ENCODE peak calls at places on chromosomes 11 and 22, in four cellular contexts. Z is foreskin fibroblast, A is WTC11, D is neural crest cell. Q is an unnamed sample.

GRCh38 chr11:76724162-76724768 is 53.7 kb upstream of the LRRC32 start:
- DNase-seq in Z (no peak), A (peak), D (peak), Q (peak)

GRCh38 chr11:69373251-69373635 is 79.3 kb downstream of the MYEOV start:
- DNase-seq in D (no peak), Z (no peak), A (no peak), Q (no peak)

GRCh38 chr11:114202011-114202609 is 94.1 kb upstream of the NNMT start:
- DNase-seq in Z (no peak), D (no peak), A (no peak), Q (no peak)

GRCh38 chr11:105937331-105937730 is 84.7 kb downstream of the MSANTD4 start:
- DNase-seq in A (no peak), D (no peak), Z (peak), Q (no peak)

GRCh38 chr11:298406-299065 is 790 bp downstream of the IFITM5 start:
- DNase-seq in Z (no peak), D (no peak), A (peak), Q (no peak)

GRCh38 chr11:65185869-65186341 is 4.2 kb downstream of the CAPN1 start:
- DNase-seq in D (no peak), A (peak), Z (no peak), Q (no peak)

GRCh38 chr11:65773784-65774411 is 6.9 kb downstream of the AP5B1 start:
- DNase-seq in D (no peak), A (no peak), Z (no peak), Q (no peak)

GRCh38 chr11:71153005-71153395 is 99.4 kb downstream of the SHANK2 start:
- DNase-seq in Z (peak), D (no peak), A (peak), Q (peak)

GRCh38 chr11:128424271-128424709 is 163.1 kb downstream of the ETS1 start:
- DNase-seq in D (no peak), Z (no peak), A (no peak), Q (peak)

GRCh38 chr11:88475991-88476418 is 138.5 kb upstream of the CTSC start:
- DNase-seq in Z (peak), A (no peak), D (no peak), Q (no peak)

GRCh38 chr11:124800226-124800929 is at the start of gene MSANTD2:
- DNase-seq in A (peak), D (peak), Z (peak), Q (peak)

GRCh38 chr11:71140206-71140919 is 112.0 kb downstream of the SHANK2 start:
- DNase-seq in D (no peak), Z (no peak), A (no peak), Q (no peak)

GRCh38 chr22:45317551-45318167 is 7.9 kb downstream of the FAM118A start:
- DNase-seq in D (no peak), A (peak), Z (no peak), Q (no peak)

GRCh38 chr11:13949876-13950275 is 12.6 kb upstream of the SPON1 start:
- DNase-seq in A (no peak), Z (no peak), D (no peak), Q (no peak)

GRCh38 chr11:9313648-9314290 is 624 bp downstream of the TMEM41B start:
- DNase-seq in D (no peak), A (no peak), Z (no peak), Q (no peak)

GRCh38 chr11:101444164-101444563 is 139.6 kb downstream of the TRPC6 start:
- DNase-seq in D (no peak), Z (no peak), A (no peak), Q (no peak)

GRCh38 chr11:134341805-134342571 is 10.2 kb downstream of the GLB1L2 start:
- DNase-seq in Z (no peak), A (no peak), D (no peak), Q (no peak)

GRCh38 chr11:130533113-130533803 is 84.8 kb downstream of the ADAMTS15 start:
- DNase-seq in D (no peak), A (no peak), Z (no peak), Q (no peak)

GRCh38 chr11:121613724-121614123 is 161.0 kb upstream of the SORL1-AS1 start:
- DNase-seq in D (no peak), A (no peak), Z (no peak), Q (no peak)

GRCh38 chr11:61528114-61528513 is 19.6 kb downstream of the LRRC10B start:
- DNase-seq in Z (no peak), D (no peak), A (no peak), Q (no peak)

DNA sequence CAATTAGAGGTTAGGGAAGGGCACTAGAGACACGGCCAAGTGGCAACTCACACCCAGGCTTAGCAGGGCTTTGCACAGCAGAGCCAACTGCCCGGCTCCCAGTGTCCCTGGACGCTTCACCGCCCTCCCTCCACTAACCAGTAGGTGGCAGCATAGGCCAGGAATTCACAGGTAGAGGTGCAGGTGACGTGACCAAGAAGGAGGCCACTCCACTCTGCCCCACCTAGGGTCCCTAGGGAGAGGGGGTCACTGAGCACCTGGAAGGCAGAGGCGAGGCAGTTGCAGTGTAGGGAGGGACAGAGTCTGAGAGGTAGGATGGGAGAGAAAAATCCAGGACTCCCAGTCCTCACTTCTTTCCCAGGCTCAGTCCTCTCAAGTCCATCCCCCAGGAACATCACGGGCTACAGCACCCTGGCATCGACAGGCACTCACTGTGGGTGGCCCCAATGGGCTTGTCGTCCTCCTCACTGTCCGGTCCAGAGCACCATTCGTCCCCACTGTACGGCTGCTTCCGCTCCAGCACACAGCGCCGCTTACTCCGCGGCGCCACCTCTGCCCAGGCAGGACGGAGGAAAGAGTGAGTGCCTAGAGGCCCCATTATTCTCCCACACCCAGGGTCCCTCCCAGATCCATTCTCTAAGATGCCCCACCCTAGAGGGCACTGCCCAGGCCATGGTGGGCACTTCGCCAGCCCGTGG is 18.5 kb downstream of the BCL9L start:
- DNase-seq in D (peak), Z (no peak), A (peak), Q (peak)
- TF ChIP-seq CTCF in D (peak), Z (peak), A (peak), Q (peak)

GRCh38 chr11:119980431-119980830 is 157.5 kb downstream of the TRIM29 start:
- DNase-seq in A (no peak), D (no peak), Z (no peak), Q (no peak)

GRCh38 chr11:119985551-119985950 is 152.4 kb downstream of the TRIM29 start:
- DNase-seq in Z (no peak), D (no peak), A (no peak), Q (no peak)

GRCh38 chr11:119982517-119983239 is 155.2 kb downstream of the TRIM29 start:
- DNase-seq in D (no peak), A (no peak), Z (no peak), Q (no peak)

GRCh38 chr11:119983816-119984215 is 154.1 kb downstream of the TRIM29 start:
- DNase-seq in D (no peak), A (no peak), Z (no peak), Q (no peak)

DNA sequence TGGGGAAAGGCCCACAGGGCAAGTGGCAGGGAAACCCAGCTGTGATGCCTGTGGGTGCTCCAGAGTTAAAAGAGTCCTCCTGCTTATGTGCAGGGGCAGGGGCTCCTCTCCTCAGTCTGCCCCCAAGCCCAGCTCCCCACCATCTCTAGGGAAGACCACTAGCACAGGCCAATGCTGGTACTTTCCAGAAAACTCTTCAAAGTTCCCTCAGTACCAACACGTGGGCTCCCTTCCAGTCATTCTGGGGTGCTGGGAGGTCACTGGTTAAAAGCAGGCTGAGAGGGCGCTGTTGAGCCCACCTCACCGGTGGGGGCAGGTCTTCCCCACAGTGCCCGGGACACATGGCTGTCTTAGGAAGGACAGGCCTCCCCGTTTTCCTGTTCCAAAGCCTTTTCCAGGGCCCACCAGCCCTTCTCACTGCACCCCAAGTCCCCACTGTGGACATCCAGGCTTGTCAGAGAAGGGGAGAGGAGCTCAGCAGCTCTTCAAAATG is 154.6 kb downstream of the TRIM29 start:
- DNase-seq in A (peak), D (no peak), Z (no peak), Q (no peak)
- TF ChIP-seq CTCF in A (peak), D (no peak), Z (no peak), Q (no peak)

DNA sequence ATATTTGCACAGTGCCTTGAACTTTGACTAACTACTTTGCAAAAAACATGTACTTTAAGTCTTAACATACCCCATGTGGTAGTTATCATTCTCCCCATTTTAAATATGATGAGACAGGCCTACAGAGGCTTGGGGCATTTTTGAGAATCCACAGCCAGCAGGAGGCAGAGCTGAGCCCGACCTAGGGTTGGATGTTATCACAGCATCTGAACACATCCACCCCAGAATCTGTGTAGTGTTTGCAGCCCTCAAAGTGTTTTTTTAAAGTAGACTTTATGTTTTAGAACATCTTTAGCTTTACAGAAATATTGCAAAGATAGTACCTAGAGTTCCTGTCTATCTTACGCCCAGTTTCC is 17.6 kb downstream of the OTOG start:
- DNase-seq in D (no peak), Z (no peak), A (peak), Q (no peak)
- TF ChIP-seq CTCF in D (peak), Z (no peak), A (no peak), Q (peak)

GRCh38 chr11:110467556-110467955 is 37.8 kb downstream of the FDX1 start:
- DNase-seq in D (no peak), A (no peak), Z (no peak), Q (no peak)

GRCh38 chr11:110469101-110469500 is 39.4 kb downstream of the FDX1 start:
- DNase-seq in Z (no peak), D (no peak), A (no peak), Q (no peak)

GRCh38 chr11:110468095-110468494 is 38.3 kb downstream of the FDX1 start:
- DNase-seq in A (no peak), D (no peak), Z (no peak), Q (no peak)

GRCh38 chr11:110463153-110463552 is 33.4 kb downstream of the FDX1 start:
- DNase-seq in Z (peak), D (peak), A (peak), Q (peak)
- TF ChIP-seq CTCF in Z (peak), D (peak), A (peak), Q (peak)

GRCh38 chr22:25028841-25029141 is 76.3 kb downstream of the KIAA1671 start:
- DNase-seq in Z (no peak), A (no peak), D (no peak), Q (no peak)
- TF ChIP-seq CTCF in Z (no peak), A (no peak), D (no peak), Q (no peak)

GRCh38 chr22:29251265-29251664 is 16.5 kb downstream of the RHBDD3 start:
- DNase-seq in Z (no peak), A (no peak), D (no peak), Q (no peak)

GRCh38 chr22:29244785-29245625 is 22.8 kb downstream of the RHBDD3 start:
- DNase-seq in A (no peak), Z (no peak), D (no peak), Q (no peak)

GRCh38 chr22:29243874-29244446 is 23.8 kb downstream of the RHBDD3 start:
- DNase-seq in A (no peak), Z (no peak), D (no peak), Q (no peak)

DNA sequence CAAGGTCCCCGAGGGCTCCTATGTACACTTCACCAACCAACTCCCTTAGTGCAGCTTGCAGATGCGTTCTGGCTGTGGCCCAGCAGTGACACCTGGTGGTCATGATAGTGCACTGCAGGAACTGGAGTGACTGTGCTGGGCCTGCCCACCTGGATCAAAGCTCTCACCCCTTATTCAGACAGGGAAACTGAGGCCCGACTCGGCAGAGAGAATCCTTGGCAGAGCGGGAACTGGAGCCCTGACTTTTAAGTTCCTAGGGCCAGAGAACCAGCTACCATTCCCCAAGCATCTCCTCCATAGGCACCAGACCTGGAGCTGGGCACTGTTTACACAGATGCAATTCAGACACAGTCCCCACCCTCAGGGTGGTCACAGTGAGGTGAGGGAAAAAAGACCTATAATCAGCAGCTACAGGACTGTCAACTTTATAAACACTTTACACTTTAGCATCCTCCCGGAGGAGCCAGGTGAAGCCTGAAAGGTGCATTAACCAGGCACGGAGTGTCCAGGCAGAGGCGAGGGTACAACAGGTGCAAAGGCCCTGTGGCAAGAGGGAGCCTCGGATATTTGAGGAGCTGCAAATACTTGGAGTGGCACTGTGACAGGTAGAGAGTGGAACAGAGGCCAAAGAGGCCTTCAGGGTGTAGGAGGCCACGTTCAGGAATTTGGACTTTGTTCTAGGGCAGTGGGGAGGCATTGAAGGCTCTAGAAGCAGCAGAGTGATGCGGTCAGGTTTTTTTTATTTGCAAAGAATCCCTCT is 22.0 kb downstream of the RHBDD3 start:
- DNase-seq in Z (peak), D (peak), A (peak), Q (peak)
- TF ChIP-seq CTCF in Z (peak), D (peak), A (peak), Q (peak)

GRCh38 chr11:104343578-104343977 is 179.6 kb upstream of the PDGFD start:
- DNase-seq in A (no peak), Z (no peak), D (no peak), Q (no peak)
- TF ChIP-seq CTCF in A (no peak), Z (no peak), D (peak), Q (peak)

DNA sequence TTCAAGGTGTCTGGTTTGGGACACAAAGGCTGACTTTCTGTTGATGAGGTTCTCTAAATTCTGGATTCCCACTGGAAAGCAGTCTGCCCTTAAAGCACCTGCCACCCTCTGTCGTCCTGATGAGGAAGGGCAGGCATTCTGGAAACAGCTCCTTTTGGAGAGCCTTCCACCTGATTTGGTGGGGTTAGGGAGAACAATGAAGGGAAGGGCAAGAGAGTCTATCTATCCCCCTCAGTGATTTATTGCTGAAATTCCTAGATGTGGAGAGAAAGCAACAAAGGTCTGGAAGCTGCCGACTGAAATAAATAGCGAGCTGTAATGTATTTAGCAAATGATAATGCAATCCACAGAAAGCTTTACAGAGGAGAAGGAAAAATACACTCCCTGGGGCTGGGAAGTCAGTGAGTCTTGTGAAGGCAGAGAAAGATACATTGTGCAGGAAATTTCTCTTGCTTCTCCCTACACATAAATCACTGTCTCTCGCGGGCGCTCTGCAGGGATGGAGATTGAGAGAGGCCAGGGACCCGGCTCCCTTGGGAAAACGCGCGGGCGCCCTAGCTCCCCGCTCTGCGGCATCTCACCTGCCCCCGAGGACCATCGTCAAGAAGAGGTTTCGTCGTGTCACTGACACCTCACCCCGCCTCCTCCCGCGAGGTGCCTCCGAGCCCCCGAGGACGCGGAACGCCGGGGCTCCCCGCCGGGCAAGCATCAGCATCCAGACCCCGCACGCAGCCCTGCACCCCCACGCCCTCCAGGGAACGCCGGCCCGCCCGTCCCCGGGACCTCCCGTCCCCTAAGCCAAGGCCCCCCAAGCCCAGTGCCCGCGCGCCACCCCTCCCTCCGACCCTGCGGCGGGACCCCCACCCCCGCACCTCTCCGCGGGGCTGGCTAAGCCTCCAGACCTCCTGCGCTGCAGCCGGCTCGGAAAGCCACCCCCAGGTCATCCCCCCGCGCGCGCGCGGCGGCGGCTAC is 673 bp downstream of the CDON start:
- DNase-seq in Z (peak), D (peak), A (peak), Q (peak)
- TF ChIP-seq CTCF in Z (no peak), D (peak), A (no peak), Q (peak)